ENCODE peak calls at places on chromosomes 12 and 14, in four cellular contexts. U is A549, E is tibial nerve, C is HTR-8/SVneo. Z is an unnamed sample.

GRCh38 chr12:50520345-50520744 is 15.6 kb downstream of the DIP2B start:
- DNase-seq in U (no peak), E (no peak), C (no peak), Z (no peak)

GRCh38 chr12:57864811-57865751 is 18.6 kb upstream of the CTDSP2 start:
- DNase-seq in U (peak), E (peak), C (peak), Z (peak)

GRCh38 chr14:76133103-76133502 is 18.6 kb upstream of the GPATCH2L start:
- DNase-seq in U (peak), E (no peak), C (peak), Z (no peak)

GRCh38 chr12:42933461-42934081 is 344.0 kb upstream of the PRICKLE1 start:
- DNase-seq in U (no peak), E (no peak), C (no peak), Z (no peak)

GRCh38 chr14:93017341-93017797 is 94.4 kb downstream of the CHGA start:
- DNase-seq in U (no peak), E (peak), C (no peak), Z (no peak)

GRCh38 chr14:74595006-74595735 is 16.9 kb downstream of the LTBP2 start:
- DNase-seq in U (no peak), E (no peak), C (no peak), Z (peak)

GRCh38 chr14:94653321-94653720 is 41.1 kb downstream of the SERPINA3 start:
- DNase-seq in U (no peak), E (no peak), C (no peak), Z (no peak)

GRCh38 chr12:79871621-79872020 is 63.3 kb downstream of the PPP1R12A start:
- DNase-seq in U (no peak), E (no peak), C (no peak), Z (no peak)

GRCh38 chr12:44863867-44864266 is 12.2 kb downstream of the NELL2 start:
- DNase-seq in U (no peak), E (no peak), C (no peak), Z (no peak)

GRCh38 chr12:10027311-10028099 is 3.0 kb upstream of the CLEC9A start:
- DNase-seq in U (peak), E (no peak), C (peak), Z (no peak)

GRCh38 chr12:124940393-124941169 is 26.1 kb upstream of the UBC start:
- DNase-seq in U (peak), E (peak), C (peak), Z (peak)

GRCh38 chr12:108634225-108634795 is 616 bp upstream of the SELPLG start:
- DNase-seq in U (peak), E (no peak), C (no peak), Z (no peak)

GRCh38 chr14:76919811-76920571 is 93.8 kb downstream of the LRRC74A start:
- DNase-seq in U (peak), E (no peak), C (peak), Z (peak)

GRCh38 chr12:121139301-121139700 is 6.6 kb downstream of the P2RX7 start:
- DNase-seq in U (no peak), E (no peak), C (no peak), Z (no peak)

GRCh38 chr12:19639781-19640180 is 200.5 kb downstream of the AEBP2 start:
- DNase-seq in U (no peak), E (no peak), C (no peak), Z (no peak)

GRCh38 chr14:54133896-54134295 is 177.3 kb upstream of the BMP4 start:
- DNase-seq in U (peak), E (no peak), C (peak), Z (no peak)

GRCh38 chr14:101475468-101476257 is 85.6 kb upstream of the DIO3 start:
- DNase-seq in U (peak), E (no peak), C (peak), Z (peak)

GRCh38 chr14:96119947-96120346 is 80.8 kb downstream of the C14orf132 start:
- DNase-seq in U (no peak), E (no peak), C (no peak), Z (no peak)

GRCh38 chr14:22386924-22387775 is 201.9 kb downstream of the DAD1 start:
- DNase-seq in U (peak), E (peak), C (peak), Z (no peak)

GRCh38 chr12:65634061-65634460 is 190.2 kb upstream of the HMGA2 start:
- DNase-seq in U (no peak), E (no peak), C (no peak), Z (no peak)

GRCh38 chr12:5088586-5089264 is 45.0 kb downstream of the KCNA5 start:
- DNase-seq in U (peak), E (no peak), C (no peak), Z (no peak)

GRCh38 chr12:3365416-3366385 is 125.3 kb upstream of the PRMT8 start:
- DNase-seq in U (no peak), E (no peak), C (no peak), Z (no peak)

GRCh38 chr12:51183816-51184215 is 10.9 kb upstream of the TFCP2 start:
- DNase-seq in U (no peak), E (no peak), C (no peak), Z (no peak)

GRCh38 chr14:50835280-50835679 is 4.3 kb upstream of the NIN start:
- DNase-seq in U (no peak), E (no peak), C (no peak), Z (no peak)

GRCh38 chr14:22438742-22439141 is 150.3 kb downstream of the DAD1 start:
- DNase-seq in U (no peak), E (no peak), C (no peak), Z (no peak)

GRCh38 chr14:72615511-72616121 is 278.3 kb downstream of the DPF3 start:
- DNase-seq in U (no peak), E (no peak), C (peak), Z (no peak)

GRCh38 chr14:91580886-91581615 is 70.9 kb upstream of the PPP4R3A start:
- DNase-seq in U (no peak), E (no peak), C (no peak), Z (no peak)

GRCh38 chr12:43287991-43288390 is 264.0 kb downstream of the ADAMTS20 start:
- DNase-seq in U (no peak), E (no peak), C (no peak), Z (no peak)

GRCh38 chr14:105456736-105457703 is 17.6 kb upstream of the CRIP2 start:
- DNase-seq in U (peak), E (no peak), C (no peak), Z (no peak)

GRCh38 chr14:101328412-101329149 is 232.7 kb upstream of the DIO3 start:
- DNase-seq in U (no peak), E (no peak), C (no peak), Z (no peak)

GRCh38 chr12:107622005-107622404 is 63.6 kb upstream of the PWP1 start:
- DNase-seq in U (peak), E (no peak), C (peak), Z (no peak)

GRCh38 chr14:47919334-47919846 is 244.0 kb upstream of the MDGA2 start:
- DNase-seq in U (no peak), E (no peak), C (no peak), Z (no peak)

GRCh38 chr14:86626530-86626929 is 1096.6 kb downstream of the FLRT2 start:
- DNase-seq in U (no peak), E (no peak), C (no peak), Z (no peak)

GRCh38 chr12:79373896-79374499 is 316.8 kb downstream of the PAWR start:
- DNase-seq in U (peak), E (no peak), C (peak), Z (no peak)

GRCh38 chr12:60308366-60309000 is 712.7 kb downstream of the SLC16A7 start:
- DNase-seq in U (no peak), E (no peak), C (no peak), Z (no peak)

GRCh38 chr14:100585448-100586152 is 1.6 kb downstream of the BEGAIN start:
- DNase-seq in U (no peak), E (no peak), C (no peak), Z (no peak)

GRCh38 chr12:110039085-110039807 is 9.1 kb downstream of the C12orf76 start:
- DNase-seq in U (peak), E (no peak), C (peak), Z (no peak)

GRCh38 chr12:106115450-106115849 is 23.3 kb downstream of the NUAK1 start:
- DNase-seq in U (no peak), E (no peak), C (no peak), Z (no peak)